ENCODE peak calls at places on chromosomes 4 and X, in four cellular contexts. Q is HepG2, U is H1, T is K562. H is an unnamed sample.

GRCh38 chr4:42280327-42281095 is 116.8 kb upstream of the SHISA3 start:
- DNase-seq in T (peak; percentile 47), U (no peak), Q (no peak), H (no peak)

GRCh38 chr4:152065545-152065944 is 304.7 kb upstream of the GATB start:
- DNase-seq in Q (no peak), U (no peak), T (no peak), H (no peak)

GRCh38 chr4:20253272-20253798 is 1.6 kb downstream of the SLIT2 start:
- DNase-seq in Q (no peak), U (no peak), T (no peak), H (no peak)

GRCh38 chr4:145034727-145035211 is 63.2 kb downstream of the ANAPC10 start:
- DNase-seq in U (no peak), Q (no peak), T (no peak), H (no peak)

GRCh38 chr4:138223191-138223910 is 18.8 kb downstream of the SLC7A11 start:
- DNase-seq in T (no peak), U (no peak), Q (no peak), H (peak; percentile 53)

GRCh38 chr4:113636438-113636818 is 125.1 kb downstream of the CAMK2D start:
- DNase-seq in U (no peak), Q (peak; percentile 78), T (no peak), H (no peak)

GRCh38 chrX:134460005-134460860 is at the start of gene HPRT1:
- DNase-seq in U (peak; percentile 72), Q (peak; percentile 35), T (peak; percentile 79), H (peak; percentile 42)

GRCh38 chr4:93237526-93237925 is 591.0 kb upstream of the ATOH1 start:
- DNase-seq in Q (no peak), U (no peak), T (no peak), H (no peak)

GRCh38 chr4:138761638-138762205 is 253.9 kb upstream of the NOCT start:
- DNase-seq in Q (no peak), U (no peak), T (no peak), H (no peak)

GRCh38 chrX:19682712-19683331 is 167.5 kb upstream of the MAP3K15 start:
- DNase-seq in Q (no peak), T (no peak), U (no peak), H (peak; percentile 36)

GRCh38 chr4:114423582-114423981 is 175.0 kb upstream of the UGT8 start:
- DNase-seq in U (no peak), Q (no peak), T (no peak), H (no peak)

GRCh38 chrX:134998246-134998645 is 7.5 kb downstream of the SMIM10 start:
- DNase-seq in U (no peak), T (no peak), Q (no peak), H (no peak)

GRCh38 chr4:42570221-42570620 is 86.7 kb downstream of the ATP8A1 start:
- DNase-seq in U (no peak), Q (no peak), T (no peak), H (no peak)

GRCh38 chr4:26557164-26557563 is 26.7 kb upstream of the TBC1D19 start:
- DNase-seq in U (no peak), Q (no peak), T (no peak), H (no peak)

GRCh38 chr4:101977096-101977495 is 186.6 kb downstream of the BANK1 start:
- DNase-seq in Q (no peak), T (no peak), U (no peak), H (peak; percentile 93)

GRCh38 chr4:19686456-19686855 is 565.2 kb upstream of the SLIT2 start:
- DNase-seq in Q (no peak), T (no peak), U (no peak), H (no peak)

GRCh38 chr4:42768125-42768748 is 111.3 kb upstream of the ATP8A1 start:
- DNase-seq in Q (no peak), U (peak; percentile 77), T (no peak), H (no peak)

GRCh38 chrX:30918480-30918879 is 29.4 kb upstream of the TAB3 start:
- DNase-seq in U (no peak), T (no peak), Q (no peak), H (no peak)

GRCh38 chr4:48025005-48025404 is 8.4 kb downstream of the NIPAL1 start:
- DNase-seq in Q (no peak), T (no peak), U (no peak), H (no peak)

GRCh38 chr4:183738081-183738673 is 79.1 kb downstream of the TRAPPC11 start:
- DNase-seq in Q (no peak), T (no peak), U (no peak), H (no peak)

GRCh38 chr4:141797966-141798365 is 161.6 kb downstream of the IL15 start:
- DNase-seq in U (no peak), T (no peak), Q (no peak), H (no peak)

GRCh38 chr4:40865696-40866095 is 115.9 kb downstream of the NSUN7 start:
- DNase-seq in T (no peak), Q (no peak), U (no peak), H (no peak)

GRCh38 chr4:86421461-86421860 is 61.6 kb upstream of the MAPK10 start:
- DNase-seq in U (no peak), Q (no peak), T (no peak), H (no peak)

GRCh38 chr4:173074501-173074946 is 94.1 kb upstream of the GALNT7 start:
- DNase-seq in Q (no peak), T (no peak), U (peak; percentile 59), H (peak; percentile 39)

GRCh38 chr4:123578276-123579014 is 181.8 kb downstream of the SPRY1 start:
- DNase-seq in T (no peak), U (no peak), Q (no peak), H (no peak)

GRCh38 chr4:28167411-28167810 is 1306.8 kb downstream of the STIM2 start:
- DNase-seq in T (no peak), Q (no peak), U (no peak), H (no peak)

GRCh38 chrX:43065978-43066377 is 288.0 kb upstream of the PPP1R2C start:
- DNase-seq in Q (no peak), U (no peak), T (no peak), H (no peak)

GRCh38 chr4:6449335-6449734 is 23.1 kb downstream of the PPP2R2C start:
- DNase-seq in U (no peak), Q (no peak), T (no peak), H (no peak)

GRCh38 chrX:67780694-67781109 is 236.9 kb downstream of the AR start:
- DNase-seq in T (peak; percentile 7), U (no peak), Q (no peak), H (no peak)

GRCh38 chr4:126168484-126168883 is 853.7 kb downstream of the FAT4 start:
- DNase-seq in U (no peak), Q (no peak), T (no peak), H (no peak)

GRCh38 chr4:78748361-78748760 is 27.8 kb upstream of the BMP2K start:
- DNase-seq in U (no peak), T (no peak), Q (no peak), H (no peak)

GRCh38 chr4:73620115-73620792 is at the start of gene RASSF6:
- DNase-seq in T (peak; percentile 27), U (peak; percentile 75), Q (no peak), H (peak; percentile 65)

GRCh38 chrX:51336584-51336983 is 4.0 kb downstream of the NUDT10 start:
- DNase-seq in Q (peak; percentile 13), U (no peak), T (peak; percentile 17), H (peak; percentile 47)

GRCh38 chrX:14591976-14592375 is 62.6 kb downstream of the GLRA2 start:
- DNase-seq in Q (no peak), U (no peak), T (no peak), H (no peak)

GRCh38 chrX:9429767-9430166 is 35.1 kb upstream of the TBL1X start:
- DNase-seq in T (no peak), U (no peak), Q (no peak), H (no peak)

GRCh38 chr4:37745946-37746345 is 59.8 kb upstream of the RELL1 start:
- DNase-seq in Q (no peak), T (no peak), U (no peak), H (no peak)

GRCh38 chrX:3178329-3178728 is 137.1 kb downstream of the ARSF start:
- DNase-seq in Q (no peak), T (no peak), U (no peak), H (no peak)

GRCh38 chrX:3181846-3182245 is 140.6 kb downstream of the ARSF start:
- DNase-seq in Q (no peak), T (no peak), U (no peak), H (no peak)

GRCh38 chrX:3175659-3176438 is 134.6 kb downstream of the ARSF start:
- DNase-seq in Q (no peak), T (no peak), U (no peak), H (no peak)

GRCh38 chrX:3177851-3178250 is 136.6 kb downstream of the ARSF start:
- DNase-seq in U (no peak), T (no peak), Q (peak; percentile 1), H (no peak)

GRCh38 chrX:3176439-3176820 is 135.2 kb downstream of the ARSF start:
- DNase-seq in Q (no peak), U (no peak), T (no peak), H (no peak)
- TF ChIP-seq PHF8 in Q (no peak), U (no peak), T (no peak), H (no peak)

DNA sequence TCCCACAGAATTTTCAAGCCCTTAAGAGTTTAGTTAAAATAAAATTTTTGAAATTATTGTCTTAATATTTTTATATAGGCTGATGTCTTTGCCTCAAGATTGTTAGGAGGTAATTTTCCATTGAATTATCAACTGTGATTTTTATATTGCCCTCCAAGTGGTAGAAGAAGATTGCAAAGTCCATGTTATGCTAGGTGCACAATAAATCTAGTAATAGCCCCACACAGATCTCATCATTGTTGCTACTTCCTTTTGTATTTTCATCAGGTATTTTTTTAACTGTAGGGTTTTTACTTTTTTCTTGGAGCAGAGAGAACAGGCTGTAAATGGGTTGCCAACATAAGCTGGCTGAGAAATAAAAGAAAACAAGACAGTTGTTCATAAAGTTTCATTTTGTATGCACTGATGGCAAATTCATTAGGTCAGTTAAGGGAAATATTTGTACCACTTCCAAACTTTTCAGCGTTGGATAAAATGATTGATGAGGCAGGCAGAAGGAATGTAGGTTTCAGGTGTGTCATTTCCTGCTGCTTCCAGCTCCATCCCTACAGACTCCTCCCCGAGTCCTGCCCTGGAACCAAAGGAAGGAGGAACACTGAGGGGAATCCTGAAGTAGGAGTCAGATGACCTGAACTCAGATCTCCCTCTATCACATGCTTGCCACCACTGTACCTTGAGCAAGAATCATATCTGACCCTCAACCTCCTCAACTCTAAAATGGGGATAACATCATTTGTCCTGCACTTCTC is 105.5 kb downstream of the PRRG1 start:
- DNase-seq in T (no peak), U (no peak), Q (no peak), H (peak; percentile 6)
- TF ChIP-seq RAD21 in T (no peak), U (no peak), Q (no peak), H (no peak)

GRCh38 chrX:17860811-17861495 is at the start of gene RAI2:
- DNase-seq in T (peak; percentile 17), Q (no peak), U (peak; percentile 51), H (no peak)
- TF ChIP-seq PHF8 in T (no peak), Q (no peak), U (no peak), H (no peak)

GRCh38 chrX:120378570-120378969 is 16.7 kb downstream of the ATP1B4 start:
- DNase-seq in T (no peak), U (no peak), Q (no peak), H (no peak)

GRCh38 chrX:120377179-120377578 is 15.3 kb downstream of the ATP1B4 start:
- DNase-seq in T (no peak), U (no peak), Q (no peak), H (no peak)

DNA sequence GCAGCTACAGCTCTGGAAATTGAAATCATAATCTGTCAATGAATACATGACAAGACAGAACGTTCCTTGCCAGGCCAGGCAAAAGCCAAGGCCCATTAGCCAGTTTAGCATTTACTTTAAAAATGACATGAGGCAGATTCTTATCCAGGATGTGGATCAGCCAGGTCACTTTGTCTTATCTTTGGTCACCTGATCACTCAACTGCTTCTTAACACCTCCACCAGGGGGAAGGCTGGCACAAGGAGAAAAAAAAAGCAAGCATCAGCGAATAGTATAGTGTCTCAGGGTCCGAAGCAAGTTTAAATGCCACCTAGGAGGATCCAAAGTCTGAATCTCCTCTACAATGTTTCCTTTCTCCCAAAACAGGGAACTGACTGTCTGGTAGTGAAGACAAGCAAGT is 18.8 kb downstream of the ATP1B4 start:
- DNase-seq in U (no peak), Q (peak; percentile 10), T (no peak), H (peak; percentile 42)
- TF ChIP-seq RAD21 in U (peak; percentile 61), Q (no peak), T (peak; percentile 38), H (peak; percentile 56)

H was measured in A549.